ENCODE peak calls at places on chromosomes 3 and 15, in nine cellular contexts. F is thoracic aorta, T is lower lobe of right lung, L is stomach, P is cardiac fibroblast, I is GM06990, R is astrocyte of the spinal cord, G is choroid plexus epithelial cell, X is brain microvascular endothelial cell. Q is an unnamed sample.

GRCh38 chr3:171129827-171130226 is 103.3 kb upstream of the SLC2A2 start:
- DNase-seq in G (peak), X (peak), P (peak), R (no peak), F (no peak), I (no peak), L (no peak), T (no peak), Q (no peak)

GRCh38 chr3:64399205-64399800 is 174.0 kb upstream of the PRICKLE2 start:
- DNase-seq in I (no peak), F (no peak), R (peak), X (peak), G (peak), P (peak), L (no peak), T (no peak), Q (peak)

GRCh38 chr3:95883801-95884200 is 930.6 kb upstream of the EPHA6 start:
- DNase-seq in T (no peak), F (no peak), G (no peak), R (no peak), L (no peak), P (no peak), X (no peak), I (no peak), Q (no peak)

GRCh38 chr3:188792788-188793187 is 379.0 kb upstream of the TPRG1 start:
- DNase-seq in P (peak), G (peak), R (peak), F (no peak), I (no peak), L (no peak), X (peak), T (peak), Q (no peak)

GRCh38 chr3:150737874-150738679 is 24.9 kb downstream of the SIAH2 start:
- DNase-seq in I (no peak), P (peak), T (no peak), F (no peak), G (peak), L (peak), X (peak), R (no peak), Q (no peak)

GRCh38 chr3:177516130-177517011 is 319.1 kb upstream of the TBL1XR1 start:
- DNase-seq in L (no peak), G (peak), T (no peak), I (no peak), R (peak), F (no peak), X (peak), P (peak), Q (no peak)

GRCh38 chr3:49017978-49018706 is at the start of gene DALRD3:
- DNase-seq in P (peak), T (peak), F (no peak), R (peak), X (peak), I (peak), L (peak), G (peak), Q (peak)

GRCh38 chr3:85846940-85847339 is 888.2 kb downstream of the CADM2 start:
- DNase-seq in X (no peak), T (no peak), L (no peak), F (no peak), I (no peak), R (no peak), P (no peak), G (no peak), Q (no peak)

GRCh38 chr3:84074767-84075166 is 884.0 kb upstream of the CADM2 start:
- DNase-seq in P (no peak), L (no peak), X (no peak), R (peak), F (no peak), I (no peak), G (no peak), T (no peak), Q (no peak)

GRCh38 chr15:66796343-66796742 is 94.3 kb downstream of the SMAD6 start:
- DNase-seq in T (no peak), I (no peak), G (no peak), R (no peak), L (no peak), X (no peak), F (no peak), P (no peak), Q (no peak)

GRCh38 chr3:106345353-106346027 is 476.7 kb upstream of the CBLB start:
- DNase-seq in G (peak), T (no peak), I (no peak), R (peak), X (peak), L (no peak), P (peak), F (no peak), Q (no peak)

GRCh38 chr3:115077501-115078250 is 69.4 kb downstream of the ZBTB20 start:
- DNase-seq in F (no peak), L (no peak), I (no peak), G (no peak), X (no peak), P (no peak), R (no peak), T (no peak), Q (no peak)
- H3K4me3 ChIP-seq in F (no peak), L (no peak), I (no peak), G (no peak), X (no peak), P (no peak), R (no peak), T (no peak), Q (no peak)

GRCh38 chr3:195540526-195540925 is 2.6 kb downstream of the PPP1R2 start:
- DNase-seq in R (no peak), P (no peak), G (no peak), F (no peak), I (no peak), T (no peak), L (no peak), X (no peak), Q (peak)
- H3K4me3 ChIP-seq in R (no peak), P (no peak), G (no peak), F (peak), I (peak), T (peak), L (peak), X (no peak), Q (peak)

GRCh38 chr3:15512173-15512572 is 9.3 kb downstream of the COLQ start:
- DNase-seq in I (no peak), L (peak), G (no peak), R (peak), X (no peak), T (peak), F (peak), P (peak), Q (no peak)

GRCh38 chr3:15513810-15514662 is 7.5 kb downstream of the COLQ start:
- DNase-seq in P (no peak), G (no peak), T (no peak), I (no peak), L (no peak), X (no peak), F (no peak), R (no peak), Q (no peak)

GRCh38 chr3:15514663-15515357 is 6.7 kb downstream of the COLQ start:
- DNase-seq in T (no peak), G (no peak), R (no peak), P (no peak), I (no peak), L (no peak), X (no peak), F (no peak), Q (no peak)

GRCh38 chr3:15511156-15511555 is 10.3 kb downstream of the COLQ start:
- DNase-seq in F (no peak), G (no peak), X (no peak), I (no peak), L (no peak), P (no peak), R (no peak), T (no peak), Q (no peak)

DNA sequence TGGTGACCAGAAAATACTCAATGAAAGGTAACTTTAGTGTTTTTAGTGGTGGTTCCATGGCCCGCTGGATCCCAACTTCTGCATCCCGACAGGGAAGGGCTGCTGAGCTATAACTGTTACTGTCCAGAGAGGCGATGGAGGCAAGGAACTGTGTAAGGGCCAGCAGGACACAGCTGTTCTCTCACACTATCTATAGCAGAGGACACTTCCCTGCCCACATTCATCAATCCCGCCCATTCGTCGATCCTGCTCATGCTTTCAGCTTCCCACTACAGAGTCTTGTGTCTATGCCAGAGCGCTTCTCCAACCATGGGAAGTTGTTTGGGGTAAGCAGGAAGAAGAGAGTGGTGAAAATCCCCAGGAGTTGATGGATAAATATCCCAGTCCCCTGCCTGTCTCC is 8.4 kb downstream of the COLQ start:
- DNase-seq in R (no peak), F (no peak), I (no peak), P (no peak), X (no peak), L (no peak), T (no peak), G (no peak), Q (no peak)
- H3K4me3 ChIP-seq in R (no peak), F (no peak), I (no peak), P (no peak), X (no peak), L (no peak), T (no peak), G (no peak), Q (no peak)

GRCh38 chr3:130854208-130854864 is 39.5 kb upstream of the ATP2C1 start:
- DNase-seq in L (no peak), R (no peak), X (no peak), P (no peak), T (no peak), G (no peak), F (no peak), I (no peak), Q (no peak)
- H3K4me3 ChIP-seq in L (no peak), R (no peak), X (no peak), P (no peak), T (no peak), G (no peak), F (no peak), I (peak), Q (peak)

DNA sequence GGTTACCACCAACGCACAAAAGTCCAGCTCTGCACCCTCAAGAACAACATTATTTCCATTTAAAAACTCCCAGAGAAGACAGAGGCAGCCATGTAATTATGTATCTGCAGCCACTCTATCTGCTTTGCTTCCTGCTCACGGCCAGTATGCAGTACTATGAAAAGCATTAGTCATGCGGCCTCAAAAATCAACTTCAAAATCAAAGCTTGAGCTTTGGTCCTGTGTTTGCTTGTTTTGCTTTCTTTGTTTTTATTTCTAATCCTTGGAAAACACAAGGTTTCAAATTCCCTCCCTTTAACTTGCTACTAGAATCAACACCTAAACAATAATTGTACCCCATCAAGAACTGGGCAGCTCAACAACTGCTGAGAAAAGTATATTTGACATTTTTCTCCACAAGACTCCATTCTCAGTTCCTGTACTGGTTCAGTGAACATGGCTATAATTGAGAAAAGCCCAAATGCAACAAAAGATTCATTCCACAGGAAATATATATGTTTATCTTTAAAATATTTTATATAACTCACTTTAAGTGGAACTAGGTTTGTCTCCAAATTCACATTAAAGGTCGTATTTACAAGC is 37.6 kb downstream of the GBE1 start:
- DNase-seq in I (no peak), F (no peak), R (peak), G (peak), X (peak), L (no peak), T (no peak), P (peak), Q (no peak)
- H3K4me3 ChIP-seq in I (no peak), F (peak), R (no peak), G (no peak), X (no peak), L (no peak), T (no peak), P (no peak), Q (no peak)

DNA sequence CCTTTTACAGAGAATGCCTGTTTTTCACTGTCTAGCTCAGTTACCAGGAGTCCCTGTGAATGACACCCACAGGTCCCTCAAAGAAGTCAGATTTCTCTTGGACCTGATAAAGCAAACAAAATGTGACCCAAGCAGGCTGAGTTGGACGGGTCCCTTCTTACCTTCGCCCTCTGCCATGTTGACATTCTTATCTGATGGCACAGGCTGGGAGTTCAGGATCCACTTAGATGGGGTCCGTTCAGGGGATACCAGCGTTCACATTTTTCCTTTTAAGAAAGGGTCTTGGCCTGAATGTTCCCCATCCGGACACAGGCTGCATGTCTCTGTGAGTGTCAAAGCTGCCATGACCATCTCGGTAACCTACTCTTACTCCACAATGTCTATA is 179.0 kb downstream of the THSD4 start:
- DNase-seq in G (no peak), F (no peak), P (no peak), R (no peak), L (no peak), I (no peak), T (no peak), X (no peak), Q (no peak)
- H3K4me3 ChIP-seq in G (no peak), F (no peak), P (no peak), R (no peak), L (no peak), I (no peak), T (no peak), X (no peak), Q (no peak)